ENCODE peak calls at places on chromosomes 1 and 21, in ten cellular contexts. X is CD8-positive, alpha-beta memory T cell; M is OCI-LY7; L is glutamatergic neuron; I is A549; H is NCI-H1092 treated with DMSO at 0.1 percent for 48 hours; Y is fibroblast of the aortic adventitia; W is NCI-H2081; Z is small intestine; V is naive B cell. E is an unnamed sample.

GRCh38 chr1:185816460-185816859 is 82.3 kb downstream of the HMCN1 start:
- DNase-seq in X (no peak), M (no peak), L (no peak), I (no peak), H (no peak), Y (peak; percentile 73), W (no peak), Z (no peak), V (no peak), E (no peak)

GRCh38 chr1:156194300-156194652 is 372 bp downstream of the SLC25A44 start:
- DNase-seq in X (no peak), M (no peak), L (no peak), I (no peak), H (no peak), Y (peak; percentile 15), W (no peak), Z (no peak), V (no peak), E (no peak)

GRCh38 chr1:87130437-87130836 is 198.2 kb upstream of the LMO4 start:
- DNase-seq in X (no peak), M (no peak), L (no peak), I (no peak), H (no peak), Y (no peak), W (no peak), Z (no peak), V (no peak), E (no peak)

GRCh38 chr21:42843021-42843420 is 36.3 kb downstream of the WDR4 start:
- DNase-seq in X (no peak), M (no peak), L (no peak), I (no peak), H (no peak), Y (no peak), W (no peak), Z (no peak), V (no peak), E (no peak)

GRCh38 chr1:85638412-85638811 is 57.9 kb downstream of the CCN1 start:
- DNase-seq in X (no peak), M (no peak), L (no peak), I (no peak), H (no peak), Y (no peak), W (no peak), Z (no peak), V (no peak), E (no peak)

GRCh38 chr1:31834501-31834900 is 18.7 kb upstream of the SPOCD1 start:
- DNase-seq in X (no peak), M (peak; percentile 72), L (no peak), I (no peak), H (no peak), Y (no peak), W (no peak), Z (no peak), V (no peak), E (no peak)

GRCh38 chr1:209783338-209783737 is 1.0 kb downstream of the C1orf74 start:
- DNase-seq in X (no peak), M (no peak), L (no peak), I (no peak), H (no peak), Y (no peak), W (no peak), Z (no peak), V (no peak), E (no peak)

GRCh38 chr1:227572752-227573151 is 9.4 kb downstream of the ZNF678 start:
- DNase-seq in X (no peak), M (no peak), L (no peak), I (no peak), H (no peak), Y (no peak), W (no peak), Z (no peak), V (no peak), E (no peak)

GRCh38 chr1:43513471-43514173 is 17.1 kb upstream of the PTPRF start:
- DNase-seq in X (no peak), M (no peak), L (no peak), I (no peak), H (no peak), Y (no peak), W (no peak), Z (no peak), V (no peak), E (no peak)

GRCh38 chr1:47175227-47175934 is 14.5 kb downstream of the PDZK1IP1 start:
- DNase-seq in X (no peak), M (peak; percentile 49), L (peak; percentile 76), I (peak; percentile 77), H (peak; percentile 35), Y (peak; percentile 63), W (peak; percentile 66), Z (peak; percentile 59), V (no peak), E (peak; percentile 21)

GRCh38 chr1:229098361-229098760 is 172.6 kb upstream of the RAB4A start:
- DNase-seq in X (no peak), M (no peak), L (no peak), I (no peak), H (no peak), Y (no peak), W (no peak), Z (no peak), V (no peak), E (no peak)

GRCh38 chr1:156920233-156921052 is at the start of gene LRRC71:
- DNase-seq in X (peak; percentile 28), M (no peak), L (peak; percentile 91), I (peak; percentile 90), H (peak; percentile 76), Y (peak; percentile 75), W (peak; percentile 64), Z (peak; percentile 67), V (no peak), E (peak; percentile 29)

GRCh38 chr1:226574591-226575435 is 26.2 kb downstream of the STUM start:
- DNase-seq in X (no peak), M (no peak), L (no peak), I (no peak), H (no peak), Y (no peak), W (no peak), Z (no peak), V (no peak), E (no peak)

GRCh38 chr1:27589441-27589840 is 14.5 kb downstream of the AHDC1 start:
- DNase-seq in X (no peak), M (no peak), L (no peak), I (no peak), H (no peak), Y (no peak), W (no peak), Z (no peak), V (no peak), E (no peak)

GRCh38 chr1:93253471-93253870 is 72.9 kb downstream of the CCDC18 start:
- DNase-seq in X (no peak), M (no peak), L (no peak), I (no peak), H (peak; percentile 23), Y (peak; percentile 4), W (no peak), Z (no peak), V (no peak), E (no peak)